ENCODE peak calls at places on chromosome 3, in six cellular contexts. One of them, this sample, is unnamed.

GRCh38 chr3:14319654-14320182 is 82.7 kb upstream of the SLC6A6 start:
- DNase-seq in progenitor cell of endocrine pancreas: no peak
- DNase-seq in GM06990: peak; percentile 52
- DNase-seq in testis: peak; percentile 77
- DNase-seq in fibroblast of mammary gland: peak; percentile 69
- DNase-seq in B cell: no peak
- DNase-seq in this sample: no peak

GRCh38 chr3:140532793-140533330 is 145.0 kb upstream of the TRIM42 start:
- DNase-seq in GM06990: no peak
- DNase-seq in progenitor cell of endocrine pancreas: no peak
- DNase-seq in fibroblast of mammary gland: no peak
- DNase-seq in testis: no peak
- DNase-seq in B cell: no peak
- DNase-seq in this sample: no peak

GRCh38 chr3:188472331-188472730 is 318.4 kb downstream of the LPP start:
- DNase-seq in fibroblast of mammary gland: no peak
- DNase-seq in B cell: no peak
- DNase-seq in progenitor cell of endocrine pancreas: no peak
- DNase-seq in GM06990: no peak
- DNase-seq in testis: no peak
- DNase-seq in this sample: no peak

GRCh38 chr3:151034303-151034702 is 51.2 kb upstream of the MED12L start:
- DNase-seq in testis: no peak
- DNase-seq in fibroblast of mammary gland: no peak
- DNase-seq in GM06990: no peak
- DNase-seq in progenitor cell of endocrine pancreas: no peak
- DNase-seq in B cell: no peak
- DNase-seq in this sample: no peak

GRCh38 chr3:138426211-138426610 is 8.2 kb upstream of the ESYT3 start:
- DNase-seq in progenitor cell of endocrine pancreas: no peak
- DNase-seq in B cell: no peak
- DNase-seq in GM06990: no peak
- DNase-seq in fibroblast of mammary gland: peak; percentile 15
- DNase-seq in testis: no peak
- DNase-seq in this sample: no peak

GRCh38 chr3:53250881-53251605 is 4.8 kb downstream of the TKT start:
- DNase-seq in B cell: no peak
- DNase-seq in GM06990: no peak
- DNase-seq in fibroblast of mammary gland: peak; percentile 29
- DNase-seq in testis: no peak
- DNase-seq in progenitor cell of endocrine pancreas: no peak
- DNase-seq in this sample: no peak

GRCh38 chr3:112302881-112303761 is 9.1 kb upstream of the SLC9C1 start:
- DNase-seq in testis: no peak
- DNase-seq in B cell: no peak
- DNase-seq in fibroblast of mammary gland: peak; percentile 15
- DNase-seq in GM06990: no peak
- DNase-seq in progenitor cell of endocrine pancreas: no peak
- DNase-seq in this sample: no peak

GRCh38 chr3:193556841-193557240 is 2.1 kb upstream of the ATP13A4 start:
- DNase-seq in fibroblast of mammary gland: no peak
- DNase-seq in GM06990: no peak
- DNase-seq in testis: no peak
- DNase-seq in B cell: no peak
- DNase-seq in progenitor cell of endocrine pancreas: no peak
- DNase-seq in this sample: no peak

GRCh38 chr3:12194669-12195161 is 36.0 kb upstream of the TIMP4 start:
- DNase-seq in testis: no peak
- DNase-seq in progenitor cell of endocrine pancreas: no peak
- DNase-seq in fibroblast of mammary gland: peak; percentile 60
- DNase-seq in B cell: no peak
- DNase-seq in GM06990: peak; percentile 75
- DNase-seq in this sample: no peak
- TF ChIP-seq CTCF in testis: no peak
- TF ChIP-seq CTCF in progenitor cell of endocrine pancreas: peak; percentile 29
- TF ChIP-seq CTCF in fibroblast of mammary gland: peak; percentile 6
- TF ChIP-seq CTCF in B cell: no peak
- TF ChIP-seq CTCF in GM06990: peak; percentile 96
- TF ChIP-seq CTCF in this sample: no peak

DNA sequence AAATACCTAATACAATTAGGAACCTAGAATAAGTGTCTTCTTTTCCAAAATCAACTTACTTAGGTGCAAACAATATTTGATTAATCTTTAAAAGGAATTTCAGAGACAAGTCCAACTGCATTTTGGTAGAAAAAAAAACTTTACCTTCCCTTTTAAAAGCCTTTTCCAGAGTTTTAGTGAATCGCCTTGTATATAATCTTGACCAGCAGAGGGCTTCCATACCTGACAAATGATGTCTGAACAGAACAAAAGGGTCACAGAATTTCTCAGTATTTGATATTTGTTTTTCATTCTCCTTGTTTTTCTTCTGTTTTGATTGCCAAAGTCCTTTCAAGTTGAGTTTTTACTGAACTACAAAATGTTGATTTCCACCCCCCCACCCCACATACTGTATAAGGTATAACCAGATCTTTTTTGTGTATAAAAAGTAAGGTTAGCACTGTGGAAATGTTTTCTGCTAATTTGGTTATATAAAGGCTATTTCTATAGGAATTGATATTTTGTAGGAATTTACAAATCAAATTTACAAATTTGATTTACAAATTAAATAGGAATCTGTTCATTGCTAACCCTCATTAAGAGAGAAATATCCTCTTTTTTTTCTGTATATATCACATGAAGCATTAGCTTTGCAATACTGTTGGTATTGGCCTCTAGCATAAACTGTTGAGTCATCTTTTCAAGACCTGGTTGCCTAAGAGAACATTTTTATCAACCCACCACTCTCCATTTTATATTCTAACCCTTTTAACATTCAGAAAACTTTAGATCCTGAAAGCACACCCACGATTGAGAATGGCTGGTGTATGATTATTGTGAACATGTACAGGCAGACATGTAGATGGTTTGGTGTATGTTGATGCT is 464.1 kb upstream of the RARB start:
- DNase-seq in GM06990: no peak
- DNase-seq in B cell: no peak
- DNase-seq in fibroblast of mammary gland: peak; percentile 38
- DNase-seq in progenitor cell of endocrine pancreas: no peak
- DNase-seq in testis: no peak
- DNase-seq in this sample: no peak
- TF ChIP-seq CTCF in GM06990: peak; percentile 52
- TF ChIP-seq CTCF in B cell: no peak
- TF ChIP-seq CTCF in fibroblast of mammary gland: peak; percentile 54
- TF ChIP-seq CTCF in progenitor cell of endocrine pancreas: peak; percentile 83
- TF ChIP-seq CTCF in testis: peak; percentile 40
- TF ChIP-seq CTCF in this sample: no peak

GRCh38 chr3:10334461-10334860 is 13.5 kb upstream of the SEC13 start:
- DNase-seq in progenitor cell of endocrine pancreas: no peak
- DNase-seq in B cell: no peak
- DNase-seq in GM06990: no peak
- DNase-seq in fibroblast of mammary gland: peak; percentile 74
- DNase-seq in testis: no peak
- DNase-seq in this sample: no peak
- TF ChIP-seq CTCF in progenitor cell of endocrine pancreas: peak; percentile 52
- TF ChIP-seq CTCF in B cell: no peak
- TF ChIP-seq CTCF in GM06990: peak; percentile 19
- TF ChIP-seq CTCF in fibroblast of mammary gland: peak; percentile 27
- TF ChIP-seq CTCF in testis: no peak
- TF ChIP-seq CTCF in this sample: no peak

GRCh38 chr3:123448503-123449091 is at the start of gene ADCY5:
- DNase-seq in B cell: no peak
- DNase-seq in GM06990: no peak
- DNase-seq in testis: no peak
- DNase-seq in progenitor cell of endocrine pancreas: no peak
- DNase-seq in fibroblast of mammary gland: no peak
- DNase-seq in this sample: no peak
- TF ChIP-seq CTCF in B cell: no peak
- TF ChIP-seq CTCF in GM06990: no peak
- TF ChIP-seq CTCF in testis: no peak
- TF ChIP-seq CTCF in progenitor cell of endocrine pancreas: no peak
- TF ChIP-seq CTCF in fibroblast of mammary gland: no peak
- TF ChIP-seq CTCF in this sample: no peak

GRCh38 chr3:171116365-171116764 is 89.8 kb upstream of the SLC2A2 start:
- DNase-seq in fibroblast of mammary gland: peak; percentile 83
- DNase-seq in testis: no peak
- DNase-seq in B cell: no peak
- DNase-seq in GM06990: no peak
- DNase-seq in progenitor cell of endocrine pancreas: no peak
- DNase-seq in this sample: no peak

GRCh38 chr3:171116802-171117395 is 90.4 kb upstream of the SLC2A2 start:
- DNase-seq in B cell: no peak
- DNase-seq in fibroblast of mammary gland: no peak
- DNase-seq in testis: no peak
- DNase-seq in progenitor cell of endocrine pancreas: no peak
- DNase-seq in GM06990: no peak
- DNase-seq in this sample: no peak

GRCh38 chr3:171115667-171116066 is 89.1 kb upstream of the SLC2A2 start:
- DNase-seq in B cell: no peak
- DNase-seq in GM06990: no peak
- DNase-seq in testis: no peak
- DNase-seq in progenitor cell of endocrine pancreas: no peak
- DNase-seq in fibroblast of mammary gland: peak; percentile 58
- DNase-seq in this sample: no peak

GRCh38 chr3:171110715-171111114 is 84.2 kb upstream of the SLC2A2 start:
- DNase-seq in progenitor cell of endocrine pancreas: no peak
- DNase-seq in GM06990: no peak
- DNase-seq in fibroblast of mammary gland: no peak
- DNase-seq in B cell: no peak
- DNase-seq in testis: no peak
- DNase-seq in this sample: no peak

GRCh38 chr3:171113716-171114115 is 87.2 kb upstream of the SLC2A2 start:
- DNase-seq in testis: no peak
- DNase-seq in GM06990: no peak
- DNase-seq in progenitor cell of endocrine pancreas: no peak
- DNase-seq in fibroblast of mammary gland: no peak
- DNase-seq in B cell: no peak
- DNase-seq in this sample: no peak
- TF ChIP-seq CTCF in testis: no peak
- TF ChIP-seq CTCF in GM06990: no peak
- TF ChIP-seq CTCF in progenitor cell of endocrine pancreas: peak; percentile 38
- TF ChIP-seq CTCF in fibroblast of mammary gland: peak; percentile 5
- TF ChIP-seq CTCF in B cell: no peak
- TF ChIP-seq CTCF in this sample: no peak

DNA sequence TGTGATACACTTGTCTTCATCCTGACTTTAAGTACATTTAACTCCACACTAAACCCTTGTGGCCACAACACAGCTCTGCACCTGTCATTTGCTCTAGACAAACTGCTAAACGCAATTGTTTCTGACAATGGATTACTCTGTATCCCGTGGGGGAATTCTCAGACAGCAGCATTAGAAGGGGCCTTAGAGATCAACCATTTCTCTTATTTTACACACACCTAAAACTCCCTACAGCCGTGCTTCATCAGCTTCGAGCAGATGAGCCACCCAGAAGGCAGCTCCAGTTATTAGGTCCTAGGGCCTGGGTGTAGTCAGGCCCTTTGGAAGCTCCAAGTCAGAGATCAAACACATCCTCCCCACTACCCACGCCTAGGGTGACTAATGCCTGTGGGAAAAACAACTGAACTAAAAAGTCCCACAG is 1.3 kb upstream of the IL12A start:
- DNase-seq in testis: no peak
- DNase-seq in GM06990: no peak
- DNase-seq in progenitor cell of endocrine pancreas: no peak
- DNase-seq in fibroblast of mammary gland: peak; percentile 89
- DNase-seq in B cell: no peak
- DNase-seq in this sample: no peak
- TF ChIP-seq CTCF in testis: no peak
- TF ChIP-seq CTCF in GM06990: peak; percentile 36
- TF ChIP-seq CTCF in progenitor cell of endocrine pancreas: peak; percentile 30
- TF ChIP-seq CTCF in fibroblast of mammary gland: peak; percentile 30
- TF ChIP-seq CTCF in B cell: no peak
- TF ChIP-seq CTCF in this sample: no peak

GRCh38 chr3:196643761-196644160 is 4.3 kb downstream of the NRROS start:
- DNase-seq in progenitor cell of endocrine pancreas: no peak
- DNase-seq in fibroblast of mammary gland: no peak
- DNase-seq in testis: no peak
- DNase-seq in GM06990: no peak
- DNase-seq in B cell: no peak
- DNase-seq in this sample: no peak

GRCh38 chr3:196648856-196649255 is 9.4 kb downstream of the NRROS start:
- DNase-seq in fibroblast of mammary gland: peak; percentile 58
- DNase-seq in GM06990: no peak
- DNase-seq in testis: no peak
- DNase-seq in progenitor cell of endocrine pancreas: no peak
- DNase-seq in B cell: no peak
- DNase-seq in this sample: no peak

GRCh38 chr3:196645091-196645490 is 5.6 kb downstream of the NRROS start:
- DNase-seq in progenitor cell of endocrine pancreas: no peak
- DNase-seq in testis: no peak
- DNase-seq in B cell: no peak
- DNase-seq in GM06990: no peak
- DNase-seq in fibroblast of mammary gland: no peak
- DNase-seq in this sample: no peak

GRCh38 chr3:196646736-196647216 is 7.3 kb downstream of the NRROS start:
- DNase-seq in testis: no peak
- DNase-seq in fibroblast of mammary gland: no peak
- DNase-seq in GM06990: no peak
- DNase-seq in B cell: no peak
- DNase-seq in progenitor cell of endocrine pancreas: no peak
- DNase-seq in this sample: no peak

DNA sequence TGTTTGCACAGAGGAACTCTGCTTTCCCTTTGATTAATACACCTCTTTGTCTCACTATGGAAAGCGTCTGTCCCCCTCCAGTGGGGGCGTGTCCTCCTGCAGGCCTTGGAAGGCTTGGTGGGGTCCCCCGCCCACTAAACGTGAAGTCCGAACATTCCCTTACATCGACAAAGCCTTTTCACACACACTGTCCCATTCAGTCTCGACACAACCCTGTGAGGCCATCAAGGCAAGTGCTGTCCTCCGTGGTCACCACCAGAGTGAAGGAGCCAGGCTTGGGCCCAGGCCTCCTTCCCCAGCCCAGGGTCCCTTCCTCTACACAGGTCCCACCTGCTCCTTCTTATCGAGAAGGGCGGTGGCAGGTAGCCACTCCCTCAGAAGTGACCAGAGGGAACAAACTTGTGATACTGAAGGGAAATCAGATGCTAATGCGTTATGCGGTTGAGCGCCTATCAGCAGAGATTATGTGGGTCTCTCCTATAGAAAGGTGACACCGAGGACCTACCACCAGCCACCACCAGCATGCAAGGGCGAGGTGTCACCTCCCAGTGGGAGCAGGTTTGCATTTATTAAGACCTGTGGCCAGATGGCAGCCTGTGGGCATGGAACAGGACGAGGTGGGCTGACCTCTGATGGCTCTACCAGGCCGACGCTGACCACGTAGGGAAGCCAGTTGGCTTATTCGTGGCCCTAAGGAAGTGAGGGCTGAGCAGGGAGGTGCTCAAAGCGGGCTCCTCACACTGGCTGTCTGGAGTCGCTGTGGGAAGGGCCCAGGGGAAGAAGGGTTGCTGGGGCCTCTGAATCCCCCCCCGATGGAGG is 6.6 kb downstream of the NRROS start:
- DNase-seq in progenitor cell of endocrine pancreas: no peak
- DNase-seq in GM06990: no peak
- DNase-seq in testis: no peak
- DNase-seq in B cell: no peak
- DNase-seq in fibroblast of mammary gland: no peak
- DNase-seq in this sample: no peak
- TF ChIP-seq CTCF in progenitor cell of endocrine pancreas: no peak
- TF ChIP-seq CTCF in GM06990: no peak
- TF ChIP-seq CTCF in testis: no peak
- TF ChIP-seq CTCF in B cell: no peak
- TF ChIP-seq CTCF in fibroblast of mammary gland: no peak
- TF ChIP-seq CTCF in this sample: no peak